ENCODE peak calls at places on chromosome 11, in eight cellular contexts. B is Peyer's patch; K is IMR-90; P is lower lobe of right lung; H is CD8-positive, alpha-beta memory T cell; D is heart right ventricle; E is suprapubic skin; V is mucosa of descending colon. R is an unnamed sample. For H3K4me1 and H3K36me3, the result is how much of the 10 kb centered on the place peaks cover.

GRCh38 chr11:2378527-2379210 is 1.6 kb downstream of the CD81 start:
- DNase-seq in E (peak), B (no peak), P (peak), H (no peak), V (no peak), K (peak), D (peak), R (no peak)

GRCh38 chr11:15770798-15771414 is 585.4 kb downstream of the SOX6 start:
- DNase-seq in D (no peak), K (peak), E (no peak), H (no peak), P (peak), V (peak), B (no peak), R (no peak)

GRCh38 chr11:7617032-7617431 is 56.3 kb downstream of the CYB5R2 start:
- DNase-seq in B (no peak), P (no peak), H (no peak), V (no peak), D (no peak), K (no peak), E (no peak), R (no peak)

GRCh38 chr11:55942785-55943392 is 6.7 kb upstream of the OR5I1 start:
- DNase-seq in H (no peak), P (no peak), K (peak), D (no peak), V (peak), E (no peak), B (no peak), R (no peak)

GRCh38 chr11:44623716-44624491 is 58.4 kb downstream of the CD82 start:
- DNase-seq in V (no peak), H (no peak), E (peak), K (peak), B (peak), D (no peak), P (no peak), R (no peak)

GRCh38 chr11:126465573-126466287 is 110.2 kb downstream of the ST3GAL4 start:
- DNase-seq in H (peak), B (no peak), P (no peak), V (peak), D (no peak), K (no peak), E (no peak), R (no peak)

GRCh38 chr11:126824035-126824607 is 176.4 kb downstream of the KIRREL3 start:
- DNase-seq in D (no peak), K (no peak), H (no peak), P (no peak), E (no peak), B (no peak), V (no peak), R (no peak)

GRCh38 chr11:103709366-103709765 is 327.1 kb upstream of the DDI1 start:
- DNase-seq in P (no peak), V (no peak), H (no peak), B (no peak), E (no peak), K (no peak), D (no peak), R (no peak)

GRCh38 chr11:19559746-19560145 is 152.9 kb upstream of the NAV2 start:
- DNase-seq in B (no peak), P (no peak), H (no peak), D (no peak), V (no peak), E (no peak), K (no peak), R (no peak)

GRCh38 chr11:75445315-75445953 is 12.4 kb upstream of the KLHL35 start:
- DNase-seq in E (no peak), V (peak), K (peak), P (peak), H (peak), B (peak), D (peak), R (no peak)

GRCh38 chr11:47788181-47788580 is 21.0 kb upstream of the FNBP4 start:
- DNase-seq in D (no peak), V (no peak), P (no peak), H (no peak), K (peak), B (no peak), E (no peak), R (no peak)

GRCh38 chr11:130613396-130613795 is 165.0 kb downstream of the ADAMTS15 start:
- DNase-seq in H (no peak), B (no peak), P (no peak), V (no peak), E (no peak), D (no peak), K (no peak), R (no peak)

GRCh38 chr11:113261709-113262475 is 52.5 kb upstream of the TTC12 start:
- DNase-seq in E (no peak), B (no peak), P (no peak), K (peak), V (no peak), H (no peak), D (no peak), R (no peak)

GRCh38 chr11:134759314-134759713 is 347.3 kb upstream of the B3GAT1 start:
- DNase-seq in D (no peak), H (no peak), B (no peak), V (no peak), E (no peak), K (no peak), P (no peak), R (no peak)

GRCh38 chr11:123173040-123173855 is 21.8 kb downstream of the CLMP start:
- DNase-seq in P (no peak), D (no peak), K (peak), H (no peak), E (no peak), V (no peak), B (no peak), R (no peak)

GRCh38 chr11:79439430-79439892 is 1.4 kb downstream of the TENM4 start:
- DNase-seq in H (no peak), D (no peak), E (no peak), B (no peak), K (peak), V (no peak), P (no peak), R (no peak)

GRCh38 chr11:91163619-91164451 is 941.0 kb upstream of the CHORDC1 start:
- DNase-seq in P (peak), H (no peak), D (no peak), K (peak), E (no peak), B (no peak), V (no peak), R (no peak)

GRCh38 chr11:70381872-70382842 is 16.2 kb upstream of the CTTN start:
- DNase-seq in H (no peak), P (no peak), B (no peak), K (peak), D (no peak), E (no peak), V (no peak), R (no peak)

GRCh38 chr11:17561111-17561415 is 14.0 kb downstream of the OTOG start:
- DNase-seq in K (no peak), P (no peak), V (no peak), D (no peak), B (no peak), H (no peak), E (no peak), R (no peak)

GRCh38 chr11:74460481-74461154 is 6.7 kb downstream of the KCNE3 start:
- DNase-seq in K (peak), B (no peak), H (no peak), E (no peak), V (no peak), P (no peak), D (no peak), R (no peak)

GRCh38 chr11:57479925-57480324 is 19.6 kb downstream of the RTN4RL2 start:
- DNase-seq in E (no peak), P (no peak), B (no peak), K (no peak), D (no peak), H (no peak), V (no peak), R (no peak)

GRCh38 chr11:16252373-16252772 is 104.0 kb downstream of the SOX6 start:
- DNase-seq in H (no peak), B (no peak), P (no peak), V (peak), K (peak), E (no peak), D (no peak), R (no peak)

GRCh38 chr11:12281571-12282478 is 95.5 kb upstream of the PARVA start:
- DNase-seq in E (peak), P (peak), D (peak), B (peak), K (peak), H (peak), V (peak), R (no peak)

GRCh38 chr11:89381094-89381493 is 110.1 kb downstream of the NOX4 start:
- DNase-seq in K (peak), B (no peak), H (no peak), D (no peak), E (no peak), P (no peak), V (no peak), R (peak)

GRCh38 chr11:13448876-13449275 is 14.1 kb downstream of the BTBD10 start:
- DNase-seq in H (no peak), E (no peak), V (no peak), P (no peak), K (peak), B (no peak), D (peak), R (no peak)

GRCh38 chr11:11909727-11910126 is 68.0 kb downstream of the USP47 start:
- DNase-seq in D (no peak), K (peak), E (no peak), P (no peak), H (no peak), B (no peak), V (no peak), R (no peak)

GRCh38 chr11:36451681-36452080 is 58.4 kb downstream of the TRAF6 start:
- DNase-seq in D (no peak), H (no peak), P (no peak), E (no peak), B (no peak), V (no peak), K (no peak), R (no peak)

GRCh38 chr11:36451045-36451444 is 59.0 kb downstream of the TRAF6 start:
- DNase-seq in P (no peak), V (no peak), E (no peak), D (no peak), H (no peak), K (no peak), B (no peak), R (no peak)

GRCh38 chr11:36453678-36454077 is 56.4 kb downstream of the TRAF6 start:
- DNase-seq in B (no peak), H (no peak), D (no peak), K (peak), P (no peak), E (no peak), V (no peak), R (no peak)

GRCh38 chr11:36452987-36453386 is 57.1 kb downstream of the TRAF6 start:
- DNase-seq in V (no peak), K (no peak), P (no peak), E (no peak), B (no peak), D (no peak), H (no peak), R (no peak)

GRCh38 chr11:36452231-36452630 is 57.8 kb downstream of the TRAF6 start:
- DNase-seq in P (no peak), V (no peak), K (peak), H (peak), B (no peak), E (no peak), D (no peak), R (no peak)
- H3K4me1 ChIP-seq in P (half or more), V (under half), K (under half), H (under half), B (under half), E (under half), D (half or more), R (under half)

GRCh38 chr11:59602432-59602831 is 13.1 kb downstream of the OSBP start:
- DNase-seq in V (no peak), B (no peak), K (no peak), P (no peak), D (no peak), H (no peak), E (no peak), R (no peak)
- H3K36me3 ChIP-seq in V (under half), B (under half), K (half or more), P (half or more), D (half or more), H (half or more), E (half or more), R (half or more)

GRCh38 chr11:64165842-64166635 is at the start of gene MACROD1:
- DNase-seq in K (peak), E (peak), V (peak), P (peak), D (peak), B (peak), H (peak), R (peak)

GRCh38 chr11:64173616-64174355 is 7.9 kb upstream of the MACROD1 start:
- DNase-seq in K (peak), P (no peak), D (no peak), H (no peak), B (no peak), E (no peak), V (no peak), R (no peak)

GRCh38 chr11:64164392-64165312 is 1.3 kb downstream of the MACROD1 start:
- DNase-seq in D (peak), B (no peak), P (no peak), K (no peak), E (no peak), H (no peak), V (peak), R (no peak)

GRCh38 chr11:64165482-64165841 is 451 bp downstream of the MACROD1 start:
- DNase-seq in D (peak), B (no peak), P (no peak), V (peak), K (no peak), E (no peak), H (no peak), R (no peak)

DNA sequence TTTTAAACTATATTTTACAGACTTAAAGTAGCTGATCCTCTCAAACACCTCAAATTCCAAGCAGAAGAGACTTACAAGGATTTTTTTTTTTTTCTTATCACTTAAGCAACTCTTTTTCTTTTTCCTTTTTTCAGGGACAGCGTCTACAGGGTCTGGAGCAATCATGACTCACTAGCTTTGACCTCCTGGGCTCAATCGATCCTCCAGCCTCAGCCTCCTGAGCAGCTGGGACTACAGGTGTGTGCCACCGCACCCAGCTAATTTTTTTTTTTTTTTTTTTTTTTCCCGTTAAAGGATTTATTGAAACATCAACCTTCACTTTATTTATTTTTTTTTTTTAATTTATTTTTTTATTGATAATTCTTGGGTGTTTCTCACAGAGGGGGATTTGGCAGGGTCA is 4.5 kb upstream of the MACROD1 start:
- DNase-seq in K (no peak), V (no peak), D (no peak), H (no peak), B (no peak), P (no peak), E (no peak), R (no peak)
- H3K4me1 ChIP-seq in K (under half), V (under half), D (under half), H (under half), B (under half), P (under half), E (under half), R (under half)

DNA sequence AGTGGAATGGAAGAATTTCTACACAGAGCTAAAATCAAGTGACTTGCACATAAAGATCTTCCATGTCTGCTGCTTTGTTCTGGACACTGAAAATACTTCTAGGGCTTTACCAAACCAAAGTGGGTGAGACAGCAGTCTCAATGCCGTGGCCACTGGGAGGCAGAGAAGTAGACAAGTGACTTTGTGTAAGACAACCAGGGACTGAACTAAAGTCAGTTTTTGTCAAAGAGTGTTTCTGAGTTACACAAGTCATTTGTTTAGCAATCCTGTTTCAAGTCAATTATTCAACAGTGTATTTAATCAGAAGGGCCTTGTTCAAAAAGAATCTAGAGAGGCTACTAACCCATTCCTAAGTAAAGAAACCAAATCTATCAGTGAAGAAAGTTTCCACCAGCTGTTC is 46.6 kb downstream of the TCP11L1 start:
- DNase-seq in H (no peak), D (no peak), B (no peak), K (no peak), V (no peak), P (no peak), E (no peak), R (no peak)
- H3K36me3 ChIP-seq in H (under half), D (half or more), B (under half), K (under half), V (under half), P (half or more), E (under half), R (half or more)

GRCh38 chr11:71451596-71452353 is 1.2 kb upstream of the NADSYN1 start:
- DNase-seq in P (no peak), K (no peak), V (peak), E (no peak), B (peak), D (no peak), H (no peak), R (peak)
- H3K4me1 ChIP-seq in P (under half), K (under half), V (under half), E (half or more), B (under half), D (under half), H (under half), R (under half)

GRCh38 chr11:936199-936598 is 10.5 kb downstream of the AP2A2 start:
- DNase-seq in B (no peak), V (no peak), D (no peak), E (no peak), P (no peak), H (no peak), K (no peak), R (no peak)
- H3K36me3 ChIP-seq in B (under half), V (under half), D (under half), E (under half), P (under half), H (under half), K (under half), R (under half)

R was measured in RWPE2.